ENCODE peak calls at places on chromosomes 12 and 14, in six cellular contexts. M, L, F, P, Y and A are unnamed samples.

GRCh38 chr14:101026341-101026740 is 122.8 kb upstream of the RTL1 start:
- DNase-seq in M (no peak), L (no peak), F (peak), P (no peak), Y (no peak), A (no peak)

GRCh38 chr14:41568979-41569378 is 37.7 kb upstream of the LRFN5 start:
- DNase-seq in M (no peak), L (no peak), F (no peak), P (no peak), Y (no peak), A (no peak)

GRCh38 chr12:84793558-84794367 is 118.8 kb downstream of the SLC6A15 start:
- DNase-seq in M (no peak), L (no peak), F (peak), P (no peak), Y (no peak), A (no peak)

GRCh38 chr12:54304187-54304810 is 3.5 kb upstream of the NFE2 start:
- DNase-seq in M (no peak), L (peak), F (peak), P (peak), Y (no peak), A (peak)

GRCh38 chr14:88128811-88129210 is 123.9 kb downstream of the GPR65 start:
- DNase-seq in M (no peak), L (no peak), F (no peak), P (peak), Y (no peak), A (no peak)

GRCh38 chr14:35883677-35884293 is 57.6 kb downstream of the BRMS1L start:
- DNase-seq in M (no peak), L (no peak), F (no peak), P (peak), Y (no peak), A (peak)

GRCh38 chr14:37834275-37834674 is 238.8 kb downstream of the TTC6 start:
- DNase-seq in M (no peak), L (no peak), F (no peak), P (no peak), Y (no peak), A (no peak)

GRCh38 chr12:92295523-92295922 is 149.9 kb upstream of the BTG1 start:
- DNase-seq in M (no peak), L (no peak), F (no peak), P (peak), Y (no peak), A (no peak)

GRCh38 chr14:104286496-104286895 is 148.1 kb downstream of the KIF26A start:
- DNase-seq in M (no peak), L (peak), F (peak), P (no peak), Y (no peak), A (no peak)

GRCh38 chr14:38989917-38990546 is 113.0 kb downstream of the SEC23A start:
- DNase-seq in M (no peak), L (no peak), F (no peak), P (no peak), Y (no peak), A (no peak)

GRCh38 chr14:88454886-88455285 is 69.4 kb downstream of the SPATA7 start:
- DNase-seq in M (no peak), L (no peak), F (no peak), P (no peak), Y (no peak), A (no peak)

GRCh38 chr12:105931104-105931503 is 207.7 kb downstream of the NUAK1 start:
- DNase-seq in M (no peak), L (no peak), F (no peak), P (peak), Y (no peak), A (no peak)

GRCh38 chr12:27333311-27334009 is 824 bp downstream of the BMAL2 start:
- DNase-seq in M (no peak), L (peak), F (peak), P (no peak), Y (no peak), A (peak)

GRCh38 chr12:9808531-9808930 is 18.8 kb upstream of the KLRF1 start:
- DNase-seq in M (no peak), L (no peak), F (no peak), P (no peak), Y (no peak), A (no peak)

GRCh38 chr12:80056845-80057244 is 42.5 kb upstream of the OTOGL start:
- DNase-seq in M (no peak), L (no peak), F (no peak), P (peak), Y (no peak), A (no peak)

GRCh38 chr14:23631702-23632460 is 4.3 kb upstream of the DHRS2 start:
- DNase-seq in M (peak), L (peak), F (peak), P (peak), Y (peak), A (peak)

GRCh38 chr12:131944601-131945251 is 5.0 kb upstream of the EP400 start:
- DNase-seq in M (no peak), L (no peak), F (peak), P (no peak), Y (no peak), A (no peak)

GRCh38 chr12:92543872-92544271 is 158.9 kb upstream of the PLEKHG7 start:
- DNase-seq in M (no peak), L (no peak), F (no peak), P (no peak), Y (no peak), A (no peak)

GRCh38 chr14:67881225-67881624 is 61.6 kb downstream of the RAD51B start:
- DNase-seq in M (no peak), L (no peak), F (no peak), P (no peak), Y (no peak), A (no peak)

GRCh38 chr12:70907412-70907811 is 13.1 kb downstream of the PTPRR start:
- DNase-seq in M (no peak), L (no peak), F (no peak), P (no peak), Y (no peak), A (no peak)

GRCh38 chr14:76761849-76762616 is 765 bp downstream of the VASH1 start:
- DNase-seq in M (no peak), L (no peak), F (peak), P (no peak), Y (peak), A (no peak)

GRCh38 chr14:95889236-95889979 is 12.8 kb downstream of the TUNAR start:
- DNase-seq in M (no peak), L (no peak), F (no peak), P (no peak), Y (no peak), A (no peak)

GRCh38 chr12:74539765-74540526 is 2.3 kb downstream of the ATXN7L3B start:
- DNase-seq in M (no peak), L (no peak), F (peak), P (peak), Y (no peak), A (peak)

GRCh38 chr12:10717410-10717809 is 5.7 kb downstream of the YBX3 start:
- DNase-seq in M (no peak), L (no peak), F (no peak), P (peak), Y (no peak), A (peak)

GRCh38 chr12:8780389-8780788 is 42.0 kb upstream of the A2ML1 start:
- DNase-seq in M (no peak), L (no peak), F (no peak), P (peak), Y (no peak), A (peak)

GRCh38 chr14:33809456-33809855 is 141.4 kb downstream of the EGLN3 start:
- DNase-seq in M (no peak), L (no peak), F (no peak), P (no peak), Y (no peak), A (no peak)

GRCh38 chr12:123990512-123990911 is 17.5 kb downstream of the ZNF664 start:
- DNase-seq in M (no peak), L (no peak), F (no peak), P (peak), Y (no peak), A (no peak)

GRCh38 chr14:70666364-70666691 is 24.6 kb downstream of the TTC9 start:
- DNase-seq in M (no peak), L (no peak), F (no peak), P (peak), Y (no peak), A (no peak)

GRCh38 chr12:2297658-2298057 is 244.9 kb downstream of the CACNA1C start:
- DNase-seq in M (no peak), L (no peak), F (no peak), P (no peak), Y (no peak), A (no peak)

GRCh38 chr14:24392327-24393098 is 6.3 kb upstream of the NYNRIN start:
- DNase-seq in M (no peak), L (no peak), F (no peak), P (peak), Y (no peak), A (peak)

GRCh38 chr14:36661506-36662257 is at the start of gene PAX9:
- DNase-seq in M (no peak), L (peak), F (peak), P (peak), Y (no peak), A (peak)

GRCh38 chr14:104724407-104724980 is 465 bp downstream of the ADSS1 start:
- DNase-seq in M (no peak), L (peak), F (peak), P (no peak), Y (peak), A (peak)

GRCh38 chr12:113298861-113299545 is 35.9 kb downstream of the SLC8B1 start:
- DNase-seq in M (no peak), L (peak), F (peak), P (no peak), Y (peak), A (no peak)

GRCh38 chr14:60777856-60778578 is 43.5 kb downstream of the MNAT1 start:
- DNase-seq in M (no peak), L (no peak), F (no peak), P (peak), Y (peak), A (no peak)

GRCh38 chr14:51367600-51367931 is 127.5 kb downstream of the TMX1 start:
- DNase-seq in M (no peak), L (no peak), F (no peak), P (peak), Y (no peak), A (no peak)
- H3K27ac ChIP-seq in M (no peak), L (peak), F (no peak), P (no peak), Y (no peak), A (no peak)

DNA sequence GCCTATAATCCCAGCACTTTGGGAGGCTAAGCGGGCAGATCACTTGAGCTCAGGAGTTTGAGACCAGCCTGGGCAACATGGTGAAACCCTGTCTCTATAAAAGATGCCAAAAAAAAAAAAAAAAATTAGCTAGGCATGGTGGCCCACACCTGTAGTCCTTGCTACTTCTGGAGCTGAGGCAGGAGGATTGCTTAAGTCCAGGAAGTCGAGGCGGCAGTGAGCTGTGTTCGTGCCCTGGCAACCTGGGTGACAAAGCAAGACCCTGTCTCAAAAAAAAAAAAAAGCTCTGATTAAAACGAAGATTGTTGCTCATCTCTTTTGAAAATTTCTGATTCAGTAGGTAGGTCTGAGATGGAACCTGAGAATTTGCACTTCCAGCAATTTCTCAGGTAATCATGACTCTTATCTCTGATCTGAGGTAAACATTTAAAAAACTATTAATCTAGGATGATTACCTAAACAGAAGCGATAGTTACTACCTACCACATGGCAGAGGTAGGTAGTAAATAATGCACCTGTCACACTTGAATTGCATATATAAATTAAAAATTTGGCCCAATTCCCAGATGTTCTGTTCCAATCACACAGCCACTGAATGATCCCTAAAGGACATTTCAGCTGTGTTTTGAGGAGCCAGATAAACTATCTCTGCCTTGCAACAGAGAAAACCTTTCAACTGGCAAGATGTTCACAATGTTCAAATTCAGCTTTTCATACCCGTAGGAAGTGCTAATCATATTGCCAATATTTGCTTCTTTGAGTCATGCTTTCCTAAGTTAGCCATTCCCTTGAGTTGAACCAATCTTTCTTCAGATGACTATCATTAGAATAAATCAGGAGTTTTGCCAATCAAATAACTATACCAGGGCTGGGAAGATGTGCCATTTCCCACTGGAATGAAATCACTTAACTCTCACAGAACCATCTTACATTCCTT is 4.2 kb upstream of the TEP1 start:
- DNase-seq in M (no peak), L (no peak), F (no peak), P (no peak), Y (no peak), A (no peak)
- H3K27ac ChIP-seq in M (no peak), L (no peak), F (no peak), P (no peak), Y (no peak), A (no peak)

GRCh38 chr12:121529184-121529583 is 51.6 kb downstream of the KDM2B start:
- DNase-seq in M (no peak), L (no peak), F (no peak), P (no peak), Y (no peak), A (no peak)

GRCh38 chr12:121532503-121533390 is 48.1 kb downstream of the KDM2B start:
- DNase-seq in M (no peak), L (no peak), F (peak), P (peak), Y (no peak), A (no peak)

GRCh38 chr12:121533391-121534090 is 47.3 kb downstream of the KDM2B start:
- DNase-seq in M (no peak), L (no peak), F (peak), P (no peak), Y (no peak), A (no peak)

GRCh38 chr12:121531356-121531750 is 49.5 kb downstream of the KDM2B start:
- DNase-seq in M (no peak), L (no peak), F (no peak), P (no peak), Y (no peak), A (no peak)

GRCh38 chr12:121530600-121531355 is 50.0 kb downstream of the KDM2B start:
- DNase-seq in M (peak), L (peak), F (peak), P (peak), Y (peak), A (peak)
- H3K27ac ChIP-seq in M (peak), L (peak), F (no peak), P (peak), Y (no peak), A (peak)

GRCh38 chr12:99453831-99454538 is 193.6 kb upstream of the GARIN6 start:
- DNase-seq in M (no peak), L (no peak), F (no peak), P (no peak), Y (no peak), A (no peak)

GRCh38 chr12:99455350-99456037 is 192.1 kb upstream of the GARIN6 start:
- DNase-seq in M (no peak), L (no peak), F (peak), P (peak), Y (no peak), A (peak)

GRCh38 chr12:99450231-99450630 is 197.3 kb upstream of the GARIN6 start:
- DNase-seq in M (no peak), L (no peak), F (no peak), P (no peak), Y (no peak), A (no peak)

GRCh38 chr12:99454539-99455172 is 192.9 kb upstream of the GARIN6 start:
- DNase-seq in M (no peak), L (no peak), F (no peak), P (no peak), Y (no peak), A (no peak)
- H3K27ac ChIP-seq in M (no peak), L (no peak), F (no peak), P (no peak), Y (no peak), A (no peak)

GRCh38 chr12:43836455-43836989 is 641 bp downstream of the TMEM117 start:
- DNase-seq in M (no peak), L (no peak), F (no peak), P (peak), Y (peak), A (no peak)
- H3K27ac ChIP-seq in M (peak), L (peak), F (peak), P (peak), Y (peak), A (no peak)

GRCh38 chr12:57153420-57153997 is 6.1 kb upstream of the LRP1-AS start:
- DNase-seq in M (no peak), L (no peak), F (no peak), P (no peak), Y (no peak), A (no peak)
- H3K27ac ChIP-seq in M (no peak), L (peak), F (no peak), P (no peak), Y (peak), A (no peak)

DNA sequence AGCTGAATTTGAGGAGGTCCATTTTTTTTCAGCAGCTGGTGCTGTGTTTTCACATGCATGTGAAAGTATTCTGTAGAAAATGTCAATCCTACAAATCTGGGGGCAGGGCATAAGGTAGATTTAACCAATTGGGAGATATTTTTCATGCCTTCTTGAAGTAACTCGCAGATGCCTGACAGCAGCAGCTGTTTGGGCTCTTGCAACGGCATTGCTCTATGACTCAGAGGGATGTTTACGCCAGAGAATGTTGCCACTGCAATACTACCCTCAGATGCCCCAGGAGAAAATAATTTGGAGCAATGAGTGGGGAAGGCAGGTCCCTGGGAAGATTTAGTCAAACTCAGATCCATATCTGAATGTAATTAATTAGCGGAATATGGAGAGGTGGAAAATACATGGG is 42.5 kb upstream of the MYBPC1 start:
- DNase-seq in M (no peak), L (no peak), F (no peak), P (peak), Y (no peak), A (no peak)
- H3K27ac ChIP-seq in M (no peak), L (no peak), F (no peak), P (no peak), Y (no peak), A (no peak)

DNA sequence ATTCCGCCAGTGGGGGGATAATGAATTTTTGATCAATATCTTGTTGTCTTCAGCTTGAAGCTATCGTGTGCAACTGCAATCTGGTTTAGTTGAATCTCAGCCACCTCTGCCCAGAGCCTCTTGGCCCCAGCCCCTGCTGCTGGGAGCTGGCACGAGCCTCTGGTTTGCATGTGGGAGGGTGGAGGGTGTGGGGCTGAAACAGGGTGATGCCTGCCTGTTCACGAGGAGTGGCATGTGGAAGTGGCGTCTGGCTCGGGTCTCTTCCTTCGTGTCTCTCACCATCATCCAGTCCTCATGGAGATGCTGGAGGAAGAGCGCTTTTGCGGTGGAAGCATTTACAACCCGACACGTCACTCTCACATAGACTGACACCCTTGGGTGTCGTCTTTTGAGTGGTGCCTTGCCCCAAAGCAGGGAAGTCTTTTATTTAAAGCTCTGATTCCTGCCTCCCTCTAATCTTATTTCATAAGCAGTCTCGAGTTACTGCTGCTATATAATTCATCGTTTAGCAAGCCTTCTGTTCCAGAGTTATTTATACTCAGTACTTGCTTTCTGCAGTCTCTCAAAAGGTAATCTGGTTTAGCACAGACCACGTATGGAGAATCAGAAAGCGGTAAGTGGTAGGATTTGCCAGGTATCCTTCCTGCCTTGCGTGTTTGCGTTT is 64.5 kb downstream of the AACS start:
- DNase-seq in M (no peak), L (no peak), F (no peak), P (no peak), Y (peak), A (no peak)
- H3K27ac ChIP-seq in M (no peak), L (peak), F (no peak), P (no peak), Y (peak), A (no peak)

GRCh38 chr14:32666310-32666709 is 272.4 kb upstream of the NPAS3 start:
- DNase-seq in M (no peak), L (no peak), F (no peak), P (no peak), Y (no peak), A (no peak)

GRCh38 chr14:32667287-32667686 is 271.4 kb upstream of the NPAS3 start:
- DNase-seq in M (no peak), L (no peak), F (no peak), P (no peak), Y (no peak), A (no peak)

GRCh38 chr14:32657081-32657480 is 281.6 kb upstream of the NPAS3 start:
- DNase-seq in M (no peak), L (no peak), F (peak), P (peak), Y (peak), A (no peak)

GRCh38 chr14:32661216-32661615 is 277.5 kb upstream of the NPAS3 start:
- DNase-seq in M (no peak), L (no peak), F (no peak), P (no peak), Y (no peak), A (no peak)

DNA sequence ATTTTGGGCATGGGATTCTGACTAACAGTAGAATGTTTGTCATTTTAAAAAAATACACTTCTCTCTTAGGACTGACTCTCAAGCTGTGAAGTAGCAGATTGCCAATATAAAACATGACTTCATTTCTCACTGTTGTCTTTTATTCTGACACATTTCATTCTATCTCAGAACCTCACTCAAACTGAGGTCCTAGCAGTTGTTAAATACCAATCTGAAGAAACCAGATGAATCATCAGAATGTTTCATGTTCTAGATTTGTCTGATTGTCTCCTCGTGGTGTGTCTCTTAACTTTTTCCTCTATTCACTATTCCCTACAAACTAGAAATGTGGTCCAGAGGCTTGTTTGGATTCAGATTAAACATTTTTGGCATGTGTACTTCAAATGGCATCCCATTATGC is 276.4 kb upstream of the NPAS3 start:
- DNase-seq in M (no peak), L (no peak), F (no peak), P (no peak), Y (no peak), A (no peak)
- H3K27ac ChIP-seq in M (no peak), L (no peak), F (no peak), P (no peak), Y (no peak), A (no peak)

GRCh38 chr12:109716512-109717389 is 3.1 kb downstream of the FAM222A start:
- DNase-seq in M (no peak), L (peak), F (peak), P (peak), Y (peak), A (no peak)
- H3K27ac ChIP-seq in M (no peak), L (peak), F (peak), P (peak), Y (peak), A (no peak)